ENCODE peak calls at places on chromosomes 12 and 14, in ten cellular contexts. One of them, this sample, is unnamed.

GRCh38 chr12:32921397-32921796 is 24.8 kb upstream of the PKP2 start:
- DNase-seq in activated CD8-positive, alpha-beta T cell treated with anti-CD3 and anti-CD28 coated beads for 36 hours: no peak
- DNase-seq in GM18507: no peak
- DNase-seq in uterus: no peak
- DNase-seq in BE2C: no peak
- DNase-seq in GM13977: no peak
- DNase-seq in HS-27A: peak
- DNase-seq in cardiac muscle cell: peak
- DNase-seq in NCI-H510A: no peak
- DNase-seq in activated T-helper 1 cell treated with Interleukin-2 at 50 U/mL for 16 hours: no peak
- DNase-seq in this sample: no peak

GRCh38 chr12:128259556-128260070 is 7.4 kb upstream of the TMEM132C start:
- DNase-seq in cardiac muscle cell: peak
- DNase-seq in NCI-H510A: peak
- DNase-seq in uterus: peak
- DNase-seq in activated T-helper 1 cell treated with Interleukin-2 at 50 U/mL for 16 hours: no peak
- DNase-seq in BE2C: no peak
- DNase-seq in HS-27A: no peak
- DNase-seq in GM18507: no peak
- DNase-seq in activated CD8-positive, alpha-beta T cell treated with anti-CD3 and anti-CD28 coated beads for 36 hours: peak
- DNase-seq in GM13977: no peak
- DNase-seq in this sample: no peak

GRCh38 chr12:83537428-83538053 is 850.8 kb downstream of the TMTC2 start:
- DNase-seq in uterus: no peak
- DNase-seq in activated CD8-positive, alpha-beta T cell treated with anti-CD3 and anti-CD28 coated beads for 36 hours: no peak
- DNase-seq in NCI-H510A: no peak
- DNase-seq in BE2C: no peak
- DNase-seq in HS-27A: no peak
- DNase-seq in GM13977: no peak
- DNase-seq in activated T-helper 1 cell treated with Interleukin-2 at 50 U/mL for 16 hours: no peak
- DNase-seq in cardiac muscle cell: peak
- DNase-seq in GM18507: no peak
- DNase-seq in this sample: no peak

GRCh38 chr12:124928095-124928911 is 13.9 kb upstream of the UBC start:
- DNase-seq in NCI-H510A: no peak
- DNase-seq in activated T-helper 1 cell treated with Interleukin-2 at 50 U/mL for 16 hours: no peak
- DNase-seq in GM18507: no peak
- DNase-seq in BE2C: no peak
- DNase-seq in uterus: peak
- DNase-seq in GM13977: no peak
- DNase-seq in activated CD8-positive, alpha-beta T cell treated with anti-CD3 and anti-CD28 coated beads for 36 hours: peak
- DNase-seq in cardiac muscle cell: peak
- DNase-seq in HS-27A: no peak
- DNase-seq in this sample: peak

GRCh38 chr12:58268080-58268479 is 326.7 kb downstream of the ATP23 start:
- DNase-seq in NCI-H510A: no peak
- DNase-seq in activated CD8-positive, alpha-beta T cell treated with anti-CD3 and anti-CD28 coated beads for 36 hours: no peak
- DNase-seq in GM18507: no peak
- DNase-seq in HS-27A: no peak
- DNase-seq in cardiac muscle cell: peak
- DNase-seq in uterus: no peak
- DNase-seq in GM13977: no peak
- DNase-seq in activated T-helper 1 cell treated with Interleukin-2 at 50 U/mL for 16 hours: no peak
- DNase-seq in BE2C: no peak
- DNase-seq in this sample: no peak

GRCh38 chr14:29741909-29742401 is 185.7 kb downstream of the PRKD1 start:
- DNase-seq in cardiac muscle cell: peak
- DNase-seq in GM13977: no peak
- DNase-seq in activated CD8-positive, alpha-beta T cell treated with anti-CD3 and anti-CD28 coated beads for 36 hours: no peak
- DNase-seq in BE2C: no peak
- DNase-seq in GM18507: no peak
- DNase-seq in activated T-helper 1 cell treated with Interleukin-2 at 50 U/mL for 16 hours: no peak
- DNase-seq in NCI-H510A: no peak
- DNase-seq in uterus: no peak
- DNase-seq in HS-27A: peak
- DNase-seq in this sample: no peak

GRCh38 chr14:100785626-100786025 is 40.3 kb upstream of the MEG3 start:
- DNase-seq in cardiac muscle cell: no peak
- DNase-seq in NCI-H510A: no peak
- DNase-seq in HS-27A: no peak
- DNase-seq in uterus: no peak
- DNase-seq in GM18507: no peak
- DNase-seq in activated CD8-positive, alpha-beta T cell treated with anti-CD3 and anti-CD28 coated beads for 36 hours: no peak
- DNase-seq in activated T-helper 1 cell treated with Interleukin-2 at 50 U/mL for 16 hours: no peak
- DNase-seq in GM13977: no peak
- DNase-seq in BE2C: peak
- DNase-seq in this sample: no peak

GRCh38 chr14:50943261-50943942 is 881 bp downstream of the PYGL start:
- DNase-seq in NCI-H510A: no peak
- DNase-seq in HS-27A: no peak
- DNase-seq in activated CD8-positive, alpha-beta T cell treated with anti-CD3 and anti-CD28 coated beads for 36 hours: no peak
- DNase-seq in activated T-helper 1 cell treated with Interleukin-2 at 50 U/mL for 16 hours: no peak
- DNase-seq in uterus: peak
- DNase-seq in GM13977: no peak
- DNase-seq in BE2C: no peak
- DNase-seq in GM18507: no peak
- DNase-seq in cardiac muscle cell: peak
- DNase-seq in this sample: no peak

GRCh38 chr12:25806271-25806670 is 152.2 kb upstream of the RASSF8 start:
- DNase-seq in HS-27A: no peak
- DNase-seq in activated T-helper 1 cell treated with Interleukin-2 at 50 U/mL for 16 hours: no peak
- DNase-seq in activated CD8-positive, alpha-beta T cell treated with anti-CD3 and anti-CD28 coated beads for 36 hours: peak
- DNase-seq in cardiac muscle cell: peak
- DNase-seq in GM13977: no peak
- DNase-seq in uterus: no peak
- DNase-seq in GM18507: no peak
- DNase-seq in NCI-H510A: no peak
- DNase-seq in BE2C: no peak
- DNase-seq in this sample: peak

GRCh38 chr14:60151715-60152114 is 13.5 kb downstream of the DHRS7 start:
- DNase-seq in activated T-helper 1 cell treated with Interleukin-2 at 50 U/mL for 16 hours: peak
- DNase-seq in GM18507: no peak
- DNase-seq in BE2C: peak
- DNase-seq in activated CD8-positive, alpha-beta T cell treated with anti-CD3 and anti-CD28 coated beads for 36 hours: peak
- DNase-seq in uterus: peak
- DNase-seq in NCI-H510A: peak
- DNase-seq in HS-27A: peak
- DNase-seq in GM13977: no peak
- DNase-seq in cardiac muscle cell: peak
- DNase-seq in this sample: peak

GRCh38 chr14:77985235-77985634 is 184.9 kb upstream of the NRXN3 start:
- DNase-seq in GM13977: no peak
- DNase-seq in BE2C: no peak
- DNase-seq in GM18507: no peak
- DNase-seq in activated CD8-positive, alpha-beta T cell treated with anti-CD3 and anti-CD28 coated beads for 36 hours: no peak
- DNase-seq in NCI-H510A: no peak
- DNase-seq in activated T-helper 1 cell treated with Interleukin-2 at 50 U/mL for 16 hours: no peak
- DNase-seq in HS-27A: no peak
- DNase-seq in uterus: no peak
- DNase-seq in cardiac muscle cell: peak
- DNase-seq in this sample: no peak

GRCh38 chr14:32073537-32074189 is 3.4 kb upstream of the ARHGAP5 start:
- DNase-seq in uterus: no peak
- DNase-seq in cardiac muscle cell: peak
- DNase-seq in BE2C: peak
- DNase-seq in GM13977: peak
- DNase-seq in activated CD8-positive, alpha-beta T cell treated with anti-CD3 and anti-CD28 coated beads for 36 hours: peak
- DNase-seq in GM18507: peak
- DNase-seq in HS-27A: no peak
- DNase-seq in NCI-H510A: no peak
- DNase-seq in activated T-helper 1 cell treated with Interleukin-2 at 50 U/mL for 16 hours: no peak
- DNase-seq in this sample: no peak

GRCh38 chr14:77271113-77271710 is at the start of gene NGB:
- DNase-seq in NCI-H510A: no peak
- DNase-seq in uterus: no peak
- DNase-seq in cardiac muscle cell: no peak
- DNase-seq in HS-27A: no peak
- DNase-seq in BE2C: no peak
- DNase-seq in GM18507: no peak
- DNase-seq in GM13977: no peak
- DNase-seq in activated T-helper 1 cell treated with Interleukin-2 at 50 U/mL for 16 hours: no peak
- DNase-seq in activated CD8-positive, alpha-beta T cell treated with anti-CD3 and anti-CD28 coated beads for 36 hours: no peak
- DNase-seq in this sample: no peak

GRCh38 chr12:111405856-111406473 is at the start of gene SH2B3:
- DNase-seq in NCI-H510A: no peak
- DNase-seq in GM13977: no peak
- DNase-seq in BE2C: peak
- DNase-seq in cardiac muscle cell: no peak
- DNase-seq in activated T-helper 1 cell treated with Interleukin-2 at 50 U/mL for 16 hours: peak
- DNase-seq in HS-27A: no peak
- DNase-seq in activated CD8-positive, alpha-beta T cell treated with anti-CD3 and anti-CD28 coated beads for 36 hours: peak
- DNase-seq in uterus: peak
- DNase-seq in GM18507: no peak
- DNase-seq in this sample: peak

GRCh38 chr14:97185186-97185585 is 388.0 kb downstream of the VRK1 start:
- DNase-seq in HS-27A: no peak
- DNase-seq in cardiac muscle cell: no peak
- DNase-seq in BE2C: no peak
- DNase-seq in NCI-H510A: no peak
- DNase-seq in activated T-helper 1 cell treated with Interleukin-2 at 50 U/mL for 16 hours: no peak
- DNase-seq in GM18507: no peak
- DNase-seq in GM13977: peak
- DNase-seq in activated CD8-positive, alpha-beta T cell treated with anti-CD3 and anti-CD28 coated beads for 36 hours: peak
- DNase-seq in uterus: no peak
- DNase-seq in this sample: no peak

GRCh38 chr12:60255044-60255443 is 659.2 kb downstream of the SLC16A7 start:
- DNase-seq in HS-27A: no peak
- DNase-seq in BE2C: no peak
- DNase-seq in NCI-H510A: no peak
- DNase-seq in activated CD8-positive, alpha-beta T cell treated with anti-CD3 and anti-CD28 coated beads for 36 hours: no peak
- DNase-seq in uterus: no peak
- DNase-seq in cardiac muscle cell: no peak
- DNase-seq in GM13977: no peak
- DNase-seq in activated T-helper 1 cell treated with Interleukin-2 at 50 U/mL for 16 hours: no peak
- DNase-seq in GM18507: no peak
- DNase-seq in this sample: no peak

GRCh38 chr12:21323736-21324135 is 11.0 kb downstream of the SLCO1A2 start:
- DNase-seq in GM13977: no peak
- DNase-seq in cardiac muscle cell: no peak
- DNase-seq in activated CD8-positive, alpha-beta T cell treated with anti-CD3 and anti-CD28 coated beads for 36 hours: no peak
- DNase-seq in uterus: no peak
- DNase-seq in NCI-H510A: no peak
- DNase-seq in activated T-helper 1 cell treated with Interleukin-2 at 50 U/mL for 16 hours: no peak
- DNase-seq in HS-27A: no peak
- DNase-seq in GM18507: no peak
- DNase-seq in BE2C: no peak
- DNase-seq in this sample: no peak

GRCh38 chr14:39369029-39369428 is 63.2 kb downstream of the FBXO33 start:
- DNase-seq in activated T-helper 1 cell treated with Interleukin-2 at 50 U/mL for 16 hours: no peak
- DNase-seq in activated CD8-positive, alpha-beta T cell treated with anti-CD3 and anti-CD28 coated beads for 36 hours: no peak
- DNase-seq in NCI-H510A: no peak
- DNase-seq in HS-27A: no peak
- DNase-seq in GM13977: no peak
- DNase-seq in BE2C: no peak
- DNase-seq in cardiac muscle cell: no peak
- DNase-seq in GM18507: no peak
- DNase-seq in uterus: no peak
- DNase-seq in this sample: no peak

GRCh38 chr12:124506145-124506831 is 61.1 kb downstream of the NCOR2 start:
- DNase-seq in NCI-H510A: peak
- DNase-seq in uterus: peak
- DNase-seq in GM13977: no peak
- DNase-seq in BE2C: peak
- DNase-seq in activated CD8-positive, alpha-beta T cell treated with anti-CD3 and anti-CD28 coated beads for 36 hours: no peak
- DNase-seq in HS-27A: no peak
- DNase-seq in activated T-helper 1 cell treated with Interleukin-2 at 50 U/mL for 16 hours: no peak
- DNase-seq in cardiac muscle cell: peak
- DNase-seq in GM18507: no peak
- DNase-seq in this sample: no peak

GRCh38 chr14:68950111-68950510 is 29.0 kb downstream of the ACTN1 start:
- DNase-seq in activated CD8-positive, alpha-beta T cell treated with anti-CD3 and anti-CD28 coated beads for 36 hours: no peak
- DNase-seq in cardiac muscle cell: peak
- DNase-seq in activated T-helper 1 cell treated with Interleukin-2 at 50 U/mL for 16 hours: no peak
- DNase-seq in GM18507: no peak
- DNase-seq in HS-27A: no peak
- DNase-seq in NCI-H510A: no peak
- DNase-seq in uterus: no peak
- DNase-seq in BE2C: no peak
- DNase-seq in GM13977: no peak
- DNase-seq in this sample: no peak

GRCh38 chr12:76790564-76791552 is 26.9 kb downstream of the ZDHHC17 start:
- DNase-seq in NCI-H510A: no peak
- DNase-seq in HS-27A: peak
- DNase-seq in GM18507: no peak
- DNase-seq in cardiac muscle cell: peak
- DNase-seq in GM13977: peak
- DNase-seq in activated CD8-positive, alpha-beta T cell treated with anti-CD3 and anti-CD28 coated beads for 36 hours: no peak
- DNase-seq in BE2C: no peak
- DNase-seq in uterus: no peak
- DNase-seq in activated T-helper 1 cell treated with Interleukin-2 at 50 U/mL for 16 hours: no peak
- DNase-seq in this sample: no peak

GRCh38 chr12:62698701-62699101 is 232.1 kb downstream of the MON2 start:
- DNase-seq in activated T-helper 1 cell treated with Interleukin-2 at 50 U/mL for 16 hours: no peak
- DNase-seq in NCI-H510A: no peak
- DNase-seq in activated CD8-positive, alpha-beta T cell treated with anti-CD3 and anti-CD28 coated beads for 36 hours: no peak
- DNase-seq in cardiac muscle cell: peak
- DNase-seq in HS-27A: no peak
- DNase-seq in GM13977: no peak
- DNase-seq in uterus: no peak
- DNase-seq in GM18507: no peak
- DNase-seq in BE2C: no peak
- DNase-seq in this sample: no peak

GRCh38 chr14:65506801-65507200 is 94.3 kb downstream of the FUT8 start:
- DNase-seq in BE2C: no peak
- DNase-seq in activated T-helper 1 cell treated with Interleukin-2 at 50 U/mL for 16 hours: no peak
- DNase-seq in GM18507: no peak
- DNase-seq in GM13977: no peak
- DNase-seq in NCI-H510A: peak
- DNase-seq in activated CD8-positive, alpha-beta T cell treated with anti-CD3 and anti-CD28 coated beads for 36 hours: no peak
- DNase-seq in cardiac muscle cell: no peak
- DNase-seq in uterus: no peak
- DNase-seq in HS-27A: no peak
- DNase-seq in this sample: no peak

GRCh38 chr12:120117961-120118709 is 1.6 kb upstream of the RAB35 start:
- DNase-seq in cardiac muscle cell: peak
- DNase-seq in GM13977: no peak
- DNase-seq in uterus: no peak
- DNase-seq in activated CD8-positive, alpha-beta T cell treated with anti-CD3 and anti-CD28 coated beads for 36 hours: no peak
- DNase-seq in HS-27A: no peak
- DNase-seq in activated T-helper 1 cell treated with Interleukin-2 at 50 U/mL for 16 hours: no peak
- DNase-seq in NCI-H510A: no peak
- DNase-seq in GM18507: no peak
- DNase-seq in BE2C: no peak
- DNase-seq in this sample: no peak

GRCh38 chr14:89221109-89221508 is 195.9 kb downstream of the FOXN3 start:
- DNase-seq in HS-27A: no peak
- DNase-seq in activated CD8-positive, alpha-beta T cell treated with anti-CD3 and anti-CD28 coated beads for 36 hours: no peak
- DNase-seq in cardiac muscle cell: peak
- DNase-seq in NCI-H510A: peak
- DNase-seq in activated T-helper 1 cell treated with Interleukin-2 at 50 U/mL for 16 hours: no peak
- DNase-seq in GM18507: no peak
- DNase-seq in GM13977: no peak
- DNase-seq in uterus: no peak
- DNase-seq in BE2C: no peak
- DNase-seq in this sample: no peak

GRCh38 chr12:7806863-7807487 is 17.8 kb downstream of the NANOG start:
- DNase-seq in GM13977: peak
- DNase-seq in NCI-H510A: no peak
- DNase-seq in GM18507: peak
- DNase-seq in cardiac muscle cell: peak
- DNase-seq in uterus: peak
- DNase-seq in activated CD8-positive, alpha-beta T cell treated with anti-CD3 and anti-CD28 coated beads for 36 hours: peak
- DNase-seq in HS-27A: peak
- DNase-seq in activated T-helper 1 cell treated with Interleukin-2 at 50 U/mL for 16 hours: peak
- DNase-seq in BE2C: peak
- DNase-seq in this sample: peak

This sample was measured in activated T-cell treated with anti-CD3 and anti-CD28 coated beads for 48 hours.